ENCODE peak calls at places on chromosomes 5 and 9, in eight cellular contexts. D, R, S, W, Q, Z, L and K are unnamed samples.

GRCh38 chr5:169561883-169562282 is 21.7 kb upstream of the SPDL1 start:
- ATAC-seq in D (no peak), R (no peak), S (no peak), W (no peak), Q (no peak), Z (no peak), L (no peak), K (no peak)

GRCh38 chr5:61293051-61293450 is 39.0 kb upstream of the ZSWIM6 start:
- ATAC-seq in D (no peak), R (no peak), S (no peak), W (no peak), Q (no peak), Z (peak), L (no peak), K (no peak)

GRCh38 chr9:109319631-109320233 is 1.1 kb downstream of the EPB41L4B start:
- ATAC-seq in D (peak), R (no peak), S (no peak), W (peak), Q (no peak), Z (peak), L (peak), K (no peak)

GRCh38 chr9:108291586-108291932 is 564.2 kb downstream of the ACTL7B start:
- ATAC-seq in D (no peak), R (no peak), S (no peak), W (no peak), Q (no peak), Z (no peak), L (no peak), K (no peak)

GRCh38 chr5:124309241-124309977 is 437.0 kb downstream of the ZNF608 start:
- ATAC-seq in D (no peak), R (no peak), S (no peak), W (no peak), Q (no peak), Z (no peak), L (no peak), K (no peak)

GRCh38 chr5:130759061-130759460 is 406.0 kb downstream of the HINT1 start:
- ATAC-seq in D (peak), R (no peak), S (no peak), W (no peak), Q (no peak), Z (no peak), L (no peak), K (no peak)

GRCh38 chr5:165858118-165858517 is 2352.7 kb downstream of the MAT2B start:
- ATAC-seq in D (no peak), R (no peak), S (no peak), W (no peak), Q (no peak), Z (no peak), L (no peak), K (no peak)

GRCh38 chr9:78167356-78167755 is 68.5 kb upstream of the CEP78 start:
- ATAC-seq in D (no peak), R (no peak), S (no peak), W (no peak), Q (peak), Z (no peak), L (no peak), K (no peak)

GRCh38 chr5:9166202-9167147 is 379.4 kb downstream of the SEMA5A start:
- ATAC-seq in D (no peak), R (no peak), S (no peak), W (no peak), Q (no peak), Z (no peak), L (no peak), K (peak)

GRCh38 chr9:120646943-120647342 is 67.0 kb upstream of the CDK5RAP2 start:
- ATAC-seq in D (no peak), R (no peak), S (no peak), W (no peak), Q (no peak), Z (no peak), L (no peak), K (no peak)

GRCh38 chr9:34349324-34349723 is 20.0 kb downstream of the NUDT2 start:
- ATAC-seq in D (no peak), R (no peak), S (no peak), W (no peak), Q (no peak), Z (no peak), L (no peak), K (no peak)

GRCh38 chr5:76257897-76258296 is 145.2 kb upstream of the IQGAP2 start:
- ATAC-seq in D (no peak), R (no peak), S (no peak), W (no peak), Q (peak), Z (no peak), L (no peak), K (no peak)

GRCh38 chr9:4027616-4028015 is 272.3 kb downstream of the GLIS3 start:
- ATAC-seq in D (no peak), R (no peak), S (no peak), W (no peak), Q (no peak), Z (no peak), L (no peak), K (no peak)

GRCh38 chr9:134570151-134570621 is 71.4 kb upstream of the COL5A1 start:
- ATAC-seq in D (peak), R (no peak), S (no peak), W (peak), Q (peak), Z (peak), L (peak), K (no peak)

GRCh38 chr5:142669479-142669878 is 16.4 kb downstream of the FGF1 start:
- ATAC-seq in D (no peak), R (no peak), S (no peak), W (no peak), Q (no peak), Z (no peak), L (peak), K (no peak)

GRCh38 chr9:130536594-130537215 is 42.7 kb upstream of the FUBP3 start:
- ATAC-seq in D (no peak), R (no peak), S (no peak), W (no peak), Q (no peak), Z (no peak), L (no peak), K (no peak)

GRCh38 chr5:143235423-143235822 is 168.1 kb downstream of the NR3C1 start:
- ATAC-seq in D (peak), R (no peak), S (no peak), W (no peak), Q (no peak), Z (no peak), L (peak), K (peak)

GRCh38 chr5:160488394-160488943 is 66.8 kb downstream of the PTTG1 start:
- ATAC-seq in D (no peak), R (no peak), S (no peak), W (no peak), Q (no peak), Z (no peak), L (no peak), K (no peak)

GRCh38 chr5:76801803-76802195 is 17.0 kb upstream of the F2RL1 start:
- ATAC-seq in D (peak), R (no peak), S (no peak), W (no peak), Q (no peak), Z (no peak), L (peak), K (no peak)

GRCh38 chr9:70046274-70047070 is 2.8 kb downstream of the MAMDC2 start:
- ATAC-seq in D (no peak), R (no peak), S (no peak), W (no peak), Q (peak), Z (no peak), L (no peak), K (peak)

GRCh38 chr9:102841376-102841775 is 153.8 kb upstream of the CYLC2 start:
- ATAC-seq in D (no peak), R (no peak), S (no peak), W (no peak), Q (peak), Z (no peak), L (no peak), K (no peak)

GRCh38 chr9:121183666-121184423 is 17.8 kb downstream of the RAB14 start:
- ATAC-seq in D (no peak), R (no peak), S (no peak), W (peak), Q (no peak), Z (no peak), L (no peak), K (no peak)

GRCh38 chr5:22970956-22971618 is 117.9 kb upstream of the CDH12 start:
- ATAC-seq in D (no peak), R (no peak), S (no peak), W (peak), Q (peak), Z (no peak), L (no peak), K (no peak)

GRCh38 chr9:101481296-101481695 is 45.7 kb upstream of the ALDOB start:
- ATAC-seq in D (no peak), R (no peak), S (no peak), W (no peak), Q (no peak), Z (no peak), L (no peak), K (no peak)

GRCh38 chr5:107713228-107713627 is 42.5 kb upstream of the EFNA5 start:
- ATAC-seq in D (no peak), R (no peak), S (no peak), W (no peak), Q (no peak), Z (no peak), L (no peak), K (no peak)